ENCODE peak calls at places on chromosomes 12 and 14, in five cellular contexts. Q is IMR-90, X is pancreas, R is astrocyte of the cerebellum, F is lower leg skin. N is an unnamed sample.

GRCh38 chr14:59277659-59278058 is 89.2 kb downstream of the DAAM1 start:
- DNase-seq in Q (no peak), X (no peak), R (no peak), F (no peak), N (no peak)

GRCh38 chr14:29282169-29282568 is 515.6 kb downstream of the FOXG1 start:
- DNase-seq in Q (peak), X (no peak), R (no peak), F (no peak), N (no peak)

GRCh38 chr14:80606347-80606772 is 335.2 kb downstream of the CEP128 start:
- DNase-seq in Q (no peak), X (no peak), R (no peak), F (no peak), N (no peak)

GRCh38 chr14:72982146-72982708 is 44.7 kb downstream of the ZFYVE1 start:
- DNase-seq in Q (no peak), X (no peak), R (no peak), F (no peak), N (no peak)

GRCh38 chr14:92922155-92922735 is 705 bp upstream of the CHGA start:
- DNase-seq in Q (no peak), X (no peak), R (no peak), F (no peak), N (no peak)

GRCh38 chr14:38252066-38252710 is 3.7 kb downstream of the CLEC14A start:
- DNase-seq in Q (no peak), X (no peak), R (no peak), F (no peak), N (no peak)

GRCh38 chr14:90198541-90198940 is 57.8 kb upstream of the PSMC1 start:
- DNase-seq in Q (no peak), X (no peak), R (no peak), F (no peak), N (no peak)

GRCh38 chr12:48910196-48910595 is 15.1 kb downstream of the FKBP11 start:
- DNase-seq in Q (no peak), X (no peak), R (no peak), F (no peak), N (no peak)

GRCh38 chr12:15152456-15152855 is 68.8 kb downstream of the RERG start:
- DNase-seq in Q (no peak), X (no peak), R (no peak), F (no peak), N (no peak)

GRCh38 chr14:93648440-93649168 is 139.7 kb downstream of the PRIMA1 start:
- DNase-seq in Q (no peak), X (no peak), R (no peak), F (no peak), N (no peak)

GRCh38 chr12:125346361-125346760 is 281.1 kb downstream of the AACS start:
- DNase-seq in Q (no peak), X (no peak), R (no peak), F (no peak), N (no peak)

GRCh38 chr12:57755194-57755453 is 221 bp downstream of the MARCHF9 start:
- DNase-seq in Q (no peak), X (no peak), R (no peak), F (no peak), N (no peak)

GRCh38 chr12:93706824-93707223 is 29.6 kb downstream of the CRADD start:
- DNase-seq in Q (peak), X (no peak), R (peak), F (no peak), N (no peak)

GRCh38 chr12:17015501-17015900 is 409.5 kb upstream of the LMO3 start:
- DNase-seq in Q (no peak), X (no peak), R (no peak), F (no peak), N (no peak)

GRCh38 chr14:101628471-101628966 is 67.2 kb downstream of the DIO3 start:
- DNase-seq in Q (peak), X (peak), R (peak), F (peak), N (peak)

GRCh38 chr12:113569841-113570240 is 98.2 kb upstream of the LHX5 start:
- DNase-seq in Q (no peak), X (no peak), R (no peak), F (no peak), N (no peak)

GRCh38 chr12:23621910-23622309 is 327.6 kb downstream of the SOX5 start:
- DNase-seq in Q (no peak), X (no peak), R (no peak), F (no peak), N (no peak)

GRCh38 chr12:26153421-26154154 is 28.8 kb upstream of the BHLHE41 start:
- DNase-seq in Q (peak), X (no peak), R (peak), F (no peak), N (no peak)

DNA sequence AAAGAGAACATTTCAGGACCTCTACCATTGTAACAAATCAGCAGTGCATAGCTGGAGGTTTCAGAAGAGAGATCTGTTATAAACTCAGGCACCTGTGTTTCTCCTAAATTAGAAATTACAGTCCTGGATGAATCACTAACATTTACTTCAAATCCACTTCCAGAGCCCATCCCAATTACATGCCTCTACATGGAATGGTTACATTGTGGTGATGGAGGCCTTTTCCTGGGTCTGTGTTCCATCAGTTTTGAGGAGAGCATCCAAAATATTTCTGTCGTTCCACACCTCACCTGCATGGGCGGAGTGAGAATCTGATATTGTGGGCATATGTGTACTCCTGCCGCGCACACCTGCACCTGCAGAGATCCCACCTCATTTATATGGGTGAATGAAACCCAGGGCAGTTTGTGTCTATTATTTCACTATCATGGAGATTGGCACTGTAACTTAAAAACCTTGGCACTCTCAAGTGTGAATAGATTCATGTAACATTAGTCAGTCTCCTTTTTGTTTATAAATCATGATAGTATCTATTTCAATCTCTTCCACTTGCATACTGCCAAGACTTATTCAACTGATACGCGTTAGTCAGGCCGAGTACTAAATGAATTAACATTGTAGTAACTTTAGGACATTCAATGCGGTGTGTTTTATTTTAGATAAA is 215.1 kb upstream of the FAR2 start:
- DNase-seq in Q (peak), X (no peak), R (no peak), F (no peak), N (no peak)
- TF ChIP-seq CTCF in Q (no peak), X (no peak), R (no peak), F (no peak), N (no peak)

GRCh38 chr12:41801261-41801660 is 343.4 kb downstream of the GXYLT1 start:
- DNase-seq in Q (no peak), X (no peak), R (no peak), F (no peak), N (no peak)

GRCh38 chr12:41794341-41794740 is 350.3 kb downstream of the GXYLT1 start:
- DNase-seq in Q (no peak), X (no peak), R (no peak), F (no peak), N (no peak)

GRCh38 chr12:41795066-41795465 is 349.6 kb downstream of the GXYLT1 start:
- DNase-seq in Q (peak), X (no peak), R (peak), F (no peak), N (no peak)

GRCh38 chr12:41795910-41796309 is 348.8 kb downstream of the GXYLT1 start:
- DNase-seq in Q (no peak), X (no peak), R (no peak), F (no peak), N (no peak)
- TF ChIP-seq CTCF in Q (no peak), X (no peak), R (peak), F (no peak), N (peak)

GRCh38 chr12:66107451-66107915 is 23.1 kb downstream of the LLPH start:
- DNase-seq in Q (peak), X (no peak), R (peak), F (no peak), N (peak)

GRCh38 chr12:66103011-66103913 is 27.3 kb downstream of the LLPH start:
- DNase-seq in Q (peak), X (no peak), R (no peak), F (no peak), N (no peak)
- TF ChIP-seq CTCF in Q (peak), X (no peak), R (peak), F (no peak), N (peak)

GRCh38 chr12:85951823-85952222 is 77.7 kb downstream of the NTS start:
- DNase-seq in Q (peak), X (no peak), R (peak), F (no peak), N (no peak)
- TF ChIP-seq CTCF in Q (peak), X (peak), R (peak), F (no peak), N (peak)

DNA sequence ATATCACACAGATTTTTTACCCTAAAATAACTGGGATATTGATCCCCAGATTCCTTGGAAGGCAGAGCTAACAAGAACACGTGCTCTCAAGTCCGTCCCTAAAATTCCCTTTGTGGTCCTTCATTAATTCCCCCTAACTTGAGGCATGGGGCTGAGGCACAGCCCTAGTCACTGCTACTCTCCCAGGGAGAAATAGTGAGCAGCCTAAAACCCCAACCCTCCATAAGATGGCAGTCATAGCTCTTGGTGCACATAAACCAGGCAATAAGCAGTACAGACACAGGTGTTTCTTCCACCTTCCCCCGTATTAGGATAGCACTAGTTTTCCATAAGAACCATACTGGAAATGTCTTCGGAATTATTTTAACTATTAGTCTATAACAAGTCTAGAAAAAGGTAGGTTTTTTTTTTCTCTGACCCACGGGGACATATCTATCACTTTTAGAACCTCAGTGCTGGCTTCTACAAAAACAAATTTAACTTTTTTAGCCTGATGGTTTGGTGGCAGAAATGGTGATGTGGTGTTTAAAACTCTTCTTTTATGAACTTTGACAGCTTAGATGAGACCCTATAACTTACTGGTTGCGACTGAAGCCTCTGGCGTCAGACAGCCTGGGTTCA is 3.1 kb upstream of the ARHGEF40 start:
- DNase-seq in Q (no peak), X (no peak), R (no peak), F (peak), N (no peak)
- TF ChIP-seq CTCF in Q (peak), X (no peak), R (peak), F (no peak), N (peak)

GRCh38 chr14:99478133-99478532 is 2.5 kb downstream of the SETD3 start:
- DNase-seq in Q (no peak), X (no peak), R (no peak), F (no peak), N (no peak)

GRCh38 chr14:99472937-99473336 is 7.7 kb downstream of the SETD3 start:
- DNase-seq in Q (no peak), X (no peak), R (no peak), F (no peak), N (no peak)

GRCh38 chr14:99476864-99477263 is 3.8 kb downstream of the SETD3 start:
- DNase-seq in Q (peak), X (no peak), R (no peak), F (no peak), N (no peak)

GRCh38 chr14:99475660-99476059 is 5.0 kb downstream of the SETD3 start:
- DNase-seq in Q (no peak), X (no peak), R (no peak), F (no peak), N (no peak)

GRCh38 chr14:99475179-99475578 is 5.5 kb downstream of the SETD3 start:
- DNase-seq in Q (no peak), X (no peak), R (peak), F (no peak), N (no peak)
- TF ChIP-seq CTCF in Q (no peak), X (no peak), R (peak), F (no peak), N (no peak)

GRCh38 chr12:100077367-100077766 is 65.3 kb downstream of the BLTP3B start:
- DNase-seq in Q (no peak), X (no peak), R (no peak), F (no peak), N (no peak)
- TF ChIP-seq CTCF in Q (peak), X (no peak), R (peak), F (no peak), N (peak)

GRCh38 chr14:34055545-34055944 is 104.7 kb upstream of the EGLN3 start:
- DNase-seq in Q (no peak), X (no peak), R (no peak), F (no peak), N (no peak)

GRCh38 chr14:34051966-34052657 is 101.2 kb upstream of the EGLN3 start:
- DNase-seq in Q (no peak), X (no peak), R (peak), F (no peak), N (no peak)

GRCh38 chr14:34052658-34053014 is 101.8 kb upstream of the EGLN3 start:
- DNase-seq in Q (no peak), X (no peak), R (peak), F (no peak), N (no peak)

GRCh38 chr14:34056081-34056480 is 105.2 kb upstream of the EGLN3 start:
- DNase-seq in Q (no peak), X (no peak), R (no peak), F (no peak), N (no peak)

DNA sequence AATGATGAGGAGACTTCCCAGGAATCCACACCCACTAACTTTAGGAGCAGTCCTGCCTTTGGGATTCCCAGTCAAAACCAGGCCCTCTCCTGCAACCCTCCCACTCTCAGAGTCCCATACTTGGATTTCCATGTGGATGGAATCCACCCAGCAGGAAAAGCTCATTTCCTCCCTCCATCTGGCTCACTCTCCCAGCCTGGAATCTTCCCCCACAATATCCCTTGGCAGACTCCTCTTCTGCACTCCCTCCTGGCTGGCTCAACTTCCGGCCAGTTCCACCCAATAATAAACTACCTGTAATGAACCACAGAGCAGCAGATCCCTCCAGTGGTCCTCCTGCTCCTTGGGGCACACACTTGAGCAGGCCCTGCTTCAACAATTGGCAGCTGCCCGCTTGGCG is 102.8 kb upstream of the EGLN3 start:
- DNase-seq in Q (no peak), X (no peak), R (no peak), F (no peak), N (peak)
- TF ChIP-seq CTCF in Q (no peak), X (no peak), R (no peak), F (no peak), N (no peak)

DNA sequence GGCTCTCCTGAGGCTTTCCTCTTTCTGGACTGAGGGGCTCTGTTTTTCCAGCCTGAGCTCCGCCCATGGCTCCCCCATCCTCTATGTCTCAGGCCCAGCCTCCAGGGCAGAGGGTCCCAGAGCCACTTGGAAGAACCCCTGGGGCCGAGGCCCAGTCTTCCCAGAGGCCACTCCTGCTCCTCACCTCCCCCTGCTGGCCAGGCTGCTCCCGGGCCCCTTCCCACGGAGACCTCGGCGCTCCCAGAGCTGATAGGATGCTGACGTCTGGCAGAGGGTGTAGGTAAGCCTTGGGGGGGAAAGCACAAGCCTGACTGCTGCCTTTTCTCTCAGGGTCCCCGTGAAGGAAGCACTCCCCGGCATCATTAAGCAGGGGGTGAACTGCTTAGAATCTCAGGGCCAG is 51.4 kb downstream of the ERH start:
- DNase-seq in Q (no peak), X (no peak), R (no peak), F (no peak), N (no peak)
- TF ChIP-seq CTCF in Q (peak), X (peak), R (peak), F (no peak), N (peak)

N was measured in type B pancreatic cell.